ENCODE peak calls at places on chromosomes 3 and 15, in four cellular contexts. H is mesendoderm, G is H1, A is IMR-90. F is an unnamed sample.

GRCh38 chr3:112460519-112460918 is 38.8 kb downstream of the BTLA start:
- DNase-seq in H (no peak), G (no peak), A (no peak), F (no peak)

GRCh38 chr3:37183375-37183831 is 9.0 kb upstream of the LRRFIP2 start:
- DNase-seq in H (peak), G (no peak), A (peak), F (no peak)

GRCh38 chr3:118425272-118425837 is 609.3 kb downstream of the IGSF11 start:
- DNase-seq in H (no peak), G (no peak), A (no peak), F (no peak)

GRCh38 chr15:29126821-29127461 is 142.7 kb downstream of the NSMCE3 start:
- DNase-seq in H (peak), G (no peak), A (no peak), F (no peak)

GRCh38 chr3:13657660-13658435 is 108.9 kb downstream of the FBLN2 start:
- DNase-seq in H (peak), G (no peak), A (peak), F (peak)

GRCh38 chr15:95770191-95770590 is 560.3 kb upstream of the NR2F2 start:
- DNase-seq in H (peak), G (no peak), A (peak), F (no peak)

GRCh38 chr3:126130081-126130855 is 46.3 kb upstream of the SLC41A3 start:
- DNase-seq in H (no peak), G (no peak), A (no peak), F (no peak)

GRCh38 chr15:67003586-67003985 is 61.8 kb upstream of the SMAD3 start:
- DNase-seq in H (no peak), G (no peak), A (peak), F (no peak)

GRCh38 chr3:278300-279064 is 81.9 kb downstream of the CHL1 start:
- DNase-seq in H (no peak), G (no peak), A (no peak), F (no peak)

GRCh38 chr3:109152326-109152725 is 15.8 kb downstream of the C3orf85 start:
- DNase-seq in H (no peak), G (no peak), A (no peak), F (no peak)

GRCh38 chr3:187850256-187851010 is 105.2 kb upstream of the BCL6 start:
- DNase-seq in H (no peak), G (no peak), A (no peak), F (no peak)

GRCh38 chr15:99564221-99565030 is 1.4 kb upstream of the MEF2A start:
- DNase-seq in H (peak), G (no peak), A (peak), F (peak)

GRCh38 chr3:126548556-126549466 is 9.9 kb downstream of the C3orf22 start:
- DNase-seq in H (peak), G (no peak), A (no peak), F (peak)

GRCh38 chr3:11289864-11290263 is 17.7 kb downstream of the ATG7 start:
- DNase-seq in H (no peak), G (no peak), A (no peak), F (no peak)

GRCh38 chr15:58551084-58551763 is 119.4 kb downstream of the LIPC start:
- DNase-seq in H (no peak), G (no peak), A (no peak), F (no peak)

GRCh38 chr3:198071602-198072285 is 111.7 kb downstream of the LMLN start:
- DNase-seq in H (peak), G (no peak), A (peak), F (peak)

GRCh38 chr15:69823223-69823907 is 274.4 kb downstream of the TLE3 start:
- DNase-seq in H (peak), G (no peak), A (peak), F (no peak)

GRCh38 chr3:129033619-129034321 is 26.8 kb upstream of the GP9 start:
- DNase-seq in H (no peak), G (no peak), A (no peak), F (no peak)

DNA sequence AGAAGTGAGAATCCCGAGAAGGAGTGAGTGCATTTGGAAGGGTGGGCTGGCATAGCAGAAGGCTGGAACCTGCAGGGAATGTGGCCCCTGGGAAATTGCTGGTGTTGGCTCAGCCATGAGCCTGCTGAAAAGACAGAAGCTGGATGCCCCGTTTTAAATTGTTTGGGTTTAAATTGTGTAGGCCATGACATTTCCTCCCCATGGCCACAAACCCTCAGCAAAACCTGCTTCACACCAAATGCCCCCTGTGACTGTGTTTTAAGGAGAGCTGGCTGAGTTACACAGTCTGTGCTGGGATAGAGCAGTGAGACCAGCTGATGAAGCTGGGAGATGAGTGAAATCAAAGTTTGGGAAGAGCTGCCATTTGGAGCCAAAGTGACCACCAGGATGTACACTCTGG is 216.3 kb upstream of the RGMA start:
- DNase-seq in H (no peak), G (no peak), A (no peak), F (no peak)
- H3K56ac ChIP-seq in H (no peak), G (no peak), A (no peak), F (no peak)

GRCh38 chr3:15299036-15299435 is 33.4 kb downstream of the SH3BP5 start:
- DNase-seq in H (no peak), G (no peak), A (no peak), F (no peak)
- H3K4ac ChIP-seq in H (no peak), G (no peak), A (no peak), F (no peak)

DNA sequence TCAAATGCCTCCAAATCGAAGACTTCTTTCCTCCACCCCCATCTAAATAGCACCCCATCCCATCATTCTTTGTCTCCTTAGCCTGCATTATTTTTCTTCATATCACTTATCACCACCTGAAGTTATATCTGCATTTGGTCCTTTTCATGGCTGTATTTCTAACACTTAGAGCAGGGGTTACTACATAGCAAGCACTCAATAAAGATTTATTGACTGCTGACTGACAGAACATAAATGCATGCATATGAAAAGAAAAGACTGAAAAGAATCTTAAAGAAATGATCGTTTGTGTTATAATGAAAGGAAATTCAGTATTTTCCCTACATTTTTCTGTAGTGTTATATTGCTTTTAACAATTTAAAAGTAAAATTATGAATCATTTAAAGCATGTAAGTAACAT is 1.4 kb downstream of the LRRC31 start:
- DNase-seq in H (no peak), G (no peak), A (no peak), F (no peak)
- H3K9ac ChIP-seq in H (no peak), G (no peak), A (no peak), F (no peak)

GRCh38 chr3:66029443-66029842 is 9.3 kb downstream of the MAGI1 start:
- DNase-seq in H (peak), G (no peak), A (peak), F (no peak)
- H3K56ac ChIP-seq in H (no peak), G (no peak), A (no peak), F (no peak)

GRCh38 chr3:31531465-31531991 is 1.2 kb upstream of the STT3B start:
- DNase-seq in H (no peak), G (no peak), A (peak), F (no peak)

GRCh38 chr3:31534036-31534435 is 1.3 kb downstream of the STT3B start:
- DNase-seq in H (no peak), G (no peak), A (peak), F (no peak)

GRCh38 chr3:31533169-31533870 is 595 bp downstream of the STT3B start:
- DNase-seq in H (peak), G (no peak), A (peak), F (peak)

GRCh38 chr3:31531992-31532586 is 636 bp upstream of the STT3B start:
- DNase-seq in H (peak), G (peak), A (peak), F (peak)

DNA sequence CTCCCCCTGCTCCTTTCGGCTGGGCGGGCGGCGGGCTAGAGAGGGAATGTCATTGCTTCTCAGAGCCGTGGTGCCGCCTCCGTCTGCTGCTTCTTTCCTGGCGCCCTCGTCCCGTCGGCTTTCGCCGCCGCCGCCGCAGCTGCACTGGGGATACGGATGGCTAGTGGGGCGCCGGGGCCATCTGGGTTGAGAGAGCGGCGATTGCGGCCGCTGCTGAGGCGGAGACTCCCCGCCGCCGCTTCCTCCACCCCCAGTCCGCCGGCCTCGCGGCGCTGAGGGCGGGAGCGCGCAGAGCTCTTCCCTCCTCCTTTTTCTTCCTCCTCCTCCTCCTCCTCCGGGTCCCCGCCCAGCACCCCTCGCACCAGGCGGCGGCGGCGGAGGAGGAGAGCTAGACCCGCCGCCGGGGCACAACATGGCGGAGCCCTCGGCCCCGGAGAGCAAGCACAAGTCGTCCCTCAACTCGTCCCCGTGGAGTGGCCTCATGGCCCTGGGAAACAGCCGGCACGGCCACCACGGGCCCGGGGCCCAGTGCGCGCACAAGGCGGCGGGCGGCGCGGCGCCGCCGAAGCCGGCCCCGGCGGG is at the start of gene STT3B:
- DNase-seq in H (no peak), G (peak), A (peak), F (peak)
- H3K4ac ChIP-seq in H (peak), G (peak), A (peak), F (no peak)

GRCh38 chr15:74851960-74852359 is 9.0 kb upstream of the ULK3 start:
- DNase-seq in H (no peak), G (no peak), A (no peak), F (no peak)
- H3K9ac ChIP-seq in H (no peak), G (no peak), A (no peak), F (no peak)

GRCh38 chr3:81466161-81466560 is 295.3 kb downstream of the GBE1 start:
- DNase-seq in H (no peak), G (no peak), A (no peak), F (no peak)
- H3K56ac ChIP-seq in H (no peak), G (no peak), A (no peak), F (no peak)

DNA sequence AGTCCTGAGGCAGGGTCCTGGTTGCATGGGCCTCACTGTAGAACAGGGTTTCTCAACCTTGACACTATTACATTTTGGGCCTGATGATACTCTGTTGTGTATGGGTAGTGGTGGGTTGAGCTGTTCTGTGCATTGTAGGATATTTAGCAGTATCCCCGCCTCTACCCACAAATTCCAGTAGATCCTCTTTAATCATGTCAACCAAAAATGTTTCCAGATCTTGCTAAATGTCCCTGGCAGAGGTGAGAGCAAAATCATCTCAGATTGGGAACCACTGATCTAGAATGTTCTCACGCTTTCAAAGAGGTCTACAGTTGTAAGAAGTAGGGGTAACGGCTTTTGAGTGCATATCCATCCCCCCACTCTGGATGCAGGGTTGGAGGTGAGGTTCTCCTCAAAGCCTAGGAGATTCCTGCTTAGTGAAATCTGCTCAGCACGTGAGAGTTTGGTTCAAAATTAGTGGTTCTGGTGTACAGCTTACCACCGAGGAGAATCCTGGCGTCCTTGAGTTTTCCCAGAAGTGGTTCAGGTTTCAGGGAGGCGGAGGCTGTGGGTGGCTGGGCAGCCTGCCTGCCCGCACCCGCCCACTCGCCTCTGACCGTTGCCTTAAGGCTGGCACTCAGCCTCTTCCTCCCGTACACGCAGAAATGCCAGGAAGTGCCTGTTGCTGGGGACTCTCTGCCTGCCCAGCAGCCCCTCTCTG is 5.3 kb downstream of the ACVR2B start:
- DNase-seq in H (no peak), G (no peak), A (peak), F (no peak)
- H3K4ac ChIP-seq in H (no peak), G (no peak), A (no peak), F (no peak)

DNA sequence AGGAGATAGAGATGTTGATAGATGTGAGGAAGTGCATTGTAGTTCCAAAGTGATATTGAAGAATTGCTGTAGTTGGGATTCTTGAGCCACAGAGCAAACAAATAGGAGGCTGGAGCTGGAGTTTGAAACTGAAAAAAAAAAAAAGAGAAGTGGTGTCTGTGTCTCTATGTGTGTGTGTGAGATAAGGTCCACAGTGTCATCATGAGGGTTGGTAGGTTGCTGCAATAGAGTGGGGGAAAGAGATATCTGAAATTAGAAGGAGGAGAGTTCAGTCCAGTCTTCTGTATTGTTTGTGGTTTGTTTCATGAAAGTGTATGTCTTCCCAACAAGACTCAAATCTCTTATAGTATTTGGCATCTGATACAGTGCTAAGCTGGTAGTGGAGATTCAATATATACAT is 37.3 kb upstream of the CACNA1D start:
- DNase-seq in H (no peak), G (no peak), A (no peak), F (no peak)
- H3K9ac ChIP-seq in H (no peak), G (no peak), A (no peak), F (no peak)

GRCh38 chr15:80768158-80768557 is 11.0 kb upstream of the CEMIP start:
- DNase-seq in H (no peak), G (no peak), A (no peak), F (no peak)

GRCh38 chr15:80773122-80773551 is 6.0 kb upstream of the CEMIP start:
- DNase-seq in H (no peak), G (no peak), A (peak), F (no peak)

GRCh38 chr15:80770356-80770705 is 8.8 kb upstream of the CEMIP start:
- DNase-seq in H (no peak), G (no peak), A (no peak), F (no peak)

GRCh38 chr15:80766275-80766674 is 12.9 kb upstream of the CEMIP start:
- DNase-seq in H (no peak), G (no peak), A (no peak), F (no peak)

DNA sequence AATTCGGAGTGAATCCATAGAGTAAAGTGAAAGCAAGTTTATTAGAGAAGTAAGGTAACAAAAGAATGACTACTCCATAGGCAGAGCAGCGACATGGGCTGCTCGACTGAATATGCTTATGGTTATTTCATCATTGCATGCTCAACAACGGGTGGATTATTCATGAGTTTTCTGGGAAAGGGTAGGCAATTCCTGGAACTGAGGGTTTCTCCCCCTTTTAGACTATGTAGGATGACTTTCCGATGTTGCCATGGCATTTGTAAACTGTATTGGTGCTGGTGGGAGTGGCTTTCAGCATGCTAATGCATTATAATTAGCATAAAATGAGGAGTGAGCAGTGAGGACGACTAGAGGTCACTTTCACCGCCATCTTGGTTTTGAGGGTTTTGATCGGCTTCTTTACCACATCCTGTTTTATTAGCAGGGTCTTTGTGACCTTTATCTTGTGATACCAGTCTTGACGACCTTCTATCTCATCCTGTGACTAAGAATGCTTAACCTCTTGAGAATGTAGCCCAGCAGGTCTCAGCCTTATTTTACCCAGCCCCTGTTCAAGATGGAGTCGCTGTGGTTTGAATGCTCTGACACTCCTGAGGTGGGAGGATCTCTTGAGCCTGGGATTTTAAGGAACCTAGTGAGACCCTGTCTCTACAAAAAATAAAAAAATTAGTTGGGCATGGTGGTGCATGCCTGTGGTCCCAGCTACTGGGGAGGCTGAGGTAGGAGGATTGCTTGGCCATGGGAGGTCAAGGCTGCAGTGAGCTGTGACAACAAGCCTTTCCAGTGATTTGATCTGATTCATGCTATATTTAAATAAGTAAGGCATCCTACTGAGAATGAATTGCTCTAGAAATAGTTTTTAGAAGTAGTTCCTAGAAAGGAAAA is 9.5 kb upstream of the CEMIP start:
- DNase-seq in H (peak), G (no peak), A (no peak), F (no peak)
- H3K56ac ChIP-seq in H (no peak), G (no peak), A (no peak), F (no peak)